ENCODE peak calls at places on chromosomes 3 and 15, in nine cellular contexts. A is A549; K is kidney tubule cell; V is amniotic stem cell; M is activated CD8-positive, alpha-beta memory T cell treated with anti-CD3 and anti-CD28 coated beads for 1 hour; S is HCEC 1CT; D is 8988T; W is NCI-H1694; O is MV-4-11. R is an unnamed sample.

GRCh38 chr3:38455639-38456430 is 2.1 kb downstream of the ACVR2B start:
- DNase-seq in A (no peak), O (peak; percentile 42), V (no peak), S (no peak), W (no peak), D (no peak), K (no peak), M (no peak), R (peak; percentile 41)

GRCh38 chr3:70731046-70731445 is 418.6 kb upstream of the MDFIC2 start:
- DNase-seq in V (no peak), S (no peak), W (no peak), D (no peak), K (no peak), O (no peak), M (no peak), A (no peak), R (no peak)

GRCh38 chr15:90686435-90687218 is 30.5 kb upstream of the BLM start:
- DNase-seq in K (no peak), A (no peak), S (no peak), D (no peak), M (no peak), W (no peak), O (peak; percentile 87), V (no peak), R (no peak)

GRCh38 chr3:142447852-142448315 is at the start of gene XRN1:
- DNase-seq in A (peak; percentile 96), V (peak; percentile 91), S (peak; percentile 94), M (peak; percentile 77), K (peak; percentile 93), O (peak; percentile 84), W (peak; percentile 78), D (peak; percentile 83), R (peak; percentile 90)

GRCh38 chr3:52387481-52387880 is 57.4 kb downstream of the SEMA3G start:
- DNase-seq in O (no peak), W (no peak), M (no peak), A (no peak), S (no peak), V (no peak), D (no peak), K (no peak), R (no peak)

GRCh38 chr3:108552267-108553159 is 36.7 kb downstream of the CIP2A start:
- DNase-seq in D (no peak), V (peak; percentile 31), K (peak; percentile 54), W (peak; percentile 73), M (no peak), O (peak; percentile 29), S (peak; percentile 35), A (peak; percentile 9), R (peak; percentile 66)

GRCh38 chr15:49927462-49927861 is 191.6 kb downstream of the ATP8B4 start:
- DNase-seq in V (no peak), M (no peak), A (no peak), S (peak; percentile 23), O (no peak), W (no peak), D (no peak), K (no peak), R (no peak)

GRCh38 chr3:57983734-57984518 is 24.3 kb upstream of the FLNB start:
- DNase-seq in W (no peak), V (peak; percentile 61), M (no peak), D (no peak), A (no peak), K (peak; percentile 84), O (peak; percentile 100), S (peak; percentile 95), R (peak; percentile 91)

GRCh38 chr3:197496746-197497125 is 59.0 kb downstream of the BDH1 start:
- DNase-seq in O (no peak), V (no peak), S (no peak), M (no peak), W (no peak), A (no peak), K (no peak), D (no peak), R (no peak)

GRCh38 chr3:57110214-57110613 is 49.8 kb downstream of the SPATA12 start:
- DNase-seq in M (no peak), W (no peak), K (no peak), O (no peak), V (no peak), S (no peak), A (no peak), D (no peak), R (no peak)

GRCh38 chr3:42032693-42033349 is 58.3 kb upstream of the TRAK1 start:
- DNase-seq in A (no peak), V (no peak), S (peak; percentile 92), K (peak; percentile 69), M (no peak), W (peak; percentile 58), O (peak; percentile 77), D (no peak), R (peak; percentile 36)

GRCh38 chr3:126450744-126451143 is 24.9 kb downstream of the ZXDC start:
- DNase-seq in O (no peak), W (no peak), D (no peak), A (no peak), M (no peak), V (no peak), S (no peak), K (no peak), R (no peak)

GRCh38 chr3:5264093-5264610 is 76.6 kb downstream of the EDEM1 start:
- DNase-seq in D (no peak), W (no peak), A (no peak), M (no peak), V (no peak), K (peak; percentile 77), S (no peak), O (peak; percentile 1), R (no peak)

GRCh38 chr3:101780661-101781060 is 1.6 kb downstream of the NXPE3 start:
- DNase-seq in M (no peak), V (peak; percentile 40), S (peak; percentile 89), D (peak; percentile 17), A (peak; percentile 53), O (no peak), W (no peak), K (peak; percentile 49), R (no peak)

GRCh38 chr3:37072892-37073291 is 79.6 kb downstream of the MLH1 start:
- DNase-seq in K (no peak), O (peak; percentile 54), W (no peak), D (no peak), S (peak; percentile 66), M (no peak), V (peak; percentile 42), A (no peak), R (no peak)

GRCh38 chr3:119589087-119589773 is 8.5 kb upstream of the PLA1A start:
- DNase-seq in M (no peak), D (no peak), W (no peak), S (no peak), V (no peak), K (no peak), O (no peak), A (no peak), R (no peak)

GRCh38 chr3:133938770-133939495 is 43.3 kb upstream of the RAB6B start:
- DNase-seq in M (no peak), A (no peak), K (no peak), O (no peak), W (no peak), V (no peak), S (no peak), D (no peak), R (no peak)

GRCh38 chr15:76078285-76078863 is 18.6 kb downstream of the TMEM266 start:
- DNase-seq in A (no peak), K (no peak), S (no peak), D (no peak), M (no peak), V (no peak), O (peak; percentile 12), W (no peak), R (no peak)

GRCh38 chr3:87855626-87856025 is 203.2 kb downstream of the CGGBP1 start:
- DNase-seq in W (no peak), O (no peak), K (peak; percentile 52), D (no peak), S (peak; percentile 69), A (peak; percentile 25), V (no peak), M (no peak), R (peak; percentile 53)

GRCh38 chr3:184085389-184085852 is 11.4 kb upstream of the HTR3E start:
- DNase-seq in A (no peak), S (peak; percentile 48), O (peak; percentile 88), K (peak; percentile 48), D (no peak), W (no peak), M (no peak), V (no peak), R (no peak)

GRCh38 chr15:53473886-53474285 is 285.6 kb downstream of the WDR72 start:
- DNase-seq in O (no peak), M (no peak), K (no peak), D (no peak), S (no peak), A (no peak), W (no peak), V (no peak), R (no peak)

GRCh38 chr3:196948442-196949365 is 6.4 kb upstream of the NCBP2 start:
- DNase-seq in V (no peak), D (no peak), O (peak; percentile 4), S (no peak), A (no peak), K (peak; percentile 16), M (no peak), W (peak; percentile 46), R (no peak)

GRCh38 chr3:124174463-124174862 is 182.5 kb upstream of the ROPN1 start:
- DNase-seq in S (no peak), V (no peak), D (no peak), W (peak; percentile 14), M (no peak), A (no peak), K (peak; percentile 43), O (no peak), R (no peak)

GRCh38 chr15:74433592-74434259 is at the start of gene SEMA7A:
- DNase-seq in A (peak; percentile 81), M (peak; percentile 48), W (no peak), D (peak; percentile 95), V (no peak), O (peak; percentile 84), S (peak; percentile 82), K (peak; percentile 92), R (peak; percentile 76)

GRCh38 chr3:53030864-53031445 is 14.9 kb downstream of the SFMBT1 start:
- DNase-seq in M (no peak), D (no peak), O (no peak), V (no peak), A (no peak), W (no peak), K (peak; percentile 30), S (no peak), R (no peak)

GRCh38 chr3:42745776-42746454 is 27.1 kb downstream of the CCDC13 start:
- DNase-seq in D (no peak), K (no peak), V (no peak), W (no peak), O (no peak), M (no peak), S (no peak), A (no peak), R (no peak)

GRCh38 chr3:169148448-169149348 is 514.8 kb downstream of the MECOM start:
- DNase-seq in A (no peak), V (no peak), D (no peak), O (no peak), W (no peak), K (peak; percentile 22), M (no peak), S (peak; percentile 17), R (peak; percentile 90)

GRCh38 chr3:127707777-127708438 is 35.2 kb downstream of the ABTB1 start:
- DNase-seq in W (no peak), K (no peak), O (no peak), V (no peak), D (no peak), M (no peak), S (no peak), A (no peak), R (no peak)

GRCh38 chr3:119902061-119902460 is 120.2 kb downstream of the NR1I2 start:
- DNase-seq in W (no peak), A (no peak), K (no peak), S (no peak), O (no peak), D (no peak), V (no peak), M (no peak), R (no peak)

GRCh38 chr3:27675287-27675686 is 46.8 kb downstream of the EOMES start:
- DNase-seq in D (no peak), W (peak; percentile 33), S (peak; percentile 22), V (no peak), M (no peak), K (peak; percentile 49), O (no peak), A (no peak), R (peak; percentile 17)

GRCh38 chr3:122151480-122151879 is 32.0 kb upstream of the CASR start:
- DNase-seq in S (peak; percentile 46), A (no peak), W (no peak), V (no peak), K (peak; percentile 70), D (no peak), M (no peak), O (no peak), R (peak; percentile 7)